ENCODE peak calls at places on chromosomes 6 and 20, in eight cellular contexts. F is tibial nerve, D is GM12878, U is cardiac muscle cell, B is OCI-LY7, L is Karpas-422, H is tibial artery, S is breast epithelium. J is an unnamed sample. For H3K4me1, the result is how much of the 10 kb centered on the place peaks cover.

GRCh38 chr6:148952147-148953041 is 205.6 kb downstream of the UST start:
- DNase-seq in H (no peak), B (no peak), U (peak), D (no peak), F (no peak), S (no peak), L (no peak), J (no peak)

GRCh38 chr6:27651371-27651732 is 178.4 kb upstream of the ZNF184 start:
- DNase-seq in H (no peak), S (no peak), L (no peak), U (no peak), F (no peak), D (no peak), B (no peak), J (no peak)

GRCh38 chr6:26022166-26022510 is 59.5 kb downstream of the TRIM38 start:
- DNase-seq in S (peak), L (peak), U (peak), D (peak), B (peak), H (peak), F (no peak), J (peak)

GRCh38 chr20:17495826-17496225 is 35.4 kb downstream of the BFSP1 start:
- DNase-seq in B (no peak), L (no peak), U (no peak), D (no peak), F (no peak), S (no peak), H (no peak), J (no peak)

GRCh38 chr6:13194852-13195251 is 133.5 kb downstream of the TBC1D7 start:
- DNase-seq in L (peak), F (no peak), D (no peak), S (no peak), U (peak), B (peak), H (peak), J (peak)

GRCh38 chr6:41228616-41229015 is 467 bp downstream of the TREML4 start:
- DNase-seq in S (no peak), L (peak), U (peak), F (no peak), D (no peak), H (no peak), B (no peak), J (no peak)

GRCh38 chr6:127992144-127992543 is 91.3 kb upstream of the THEMIS start:
- DNase-seq in F (no peak), S (no peak), H (no peak), B (no peak), L (no peak), U (no peak), D (no peak), J (no peak)

GRCh38 chr20:5070570-5070969 is 49.2 kb downstream of the PCNA start:
- DNase-seq in D (no peak), H (no peak), U (no peak), S (no peak), L (no peak), F (no peak), B (no peak), J (no peak)

GRCh38 chr6:154874684-154875594 is 120.2 kb upstream of the TIAM2 start:
- DNase-seq in S (no peak), H (no peak), B (no peak), D (no peak), U (no peak), F (no peak), L (peak), J (no peak)

GRCh38 chr20:43564993-43565757 is 6.3 kb downstream of the SGK2 start:
- DNase-seq in F (no peak), B (no peak), H (no peak), L (no peak), S (no peak), D (no peak), U (no peak), J (no peak)

GRCh38 chr6:137763861-137764260 is 103.2 kb upstream of the TNFAIP3 start:
- DNase-seq in F (no peak), U (no peak), B (no peak), L (no peak), H (no peak), D (no peak), S (no peak), J (no peak)

GRCh38 chr6:113774122-113774835 is 82.9 kb upstream of the MARCKS start:
- DNase-seq in D (no peak), L (peak), H (no peak), F (no peak), S (no peak), B (no peak), U (peak), J (no peak)

GRCh38 chr20:19962958-19963357 is 54.2 kb upstream of the NAA20 start:
- DNase-seq in F (no peak), L (no peak), S (no peak), D (no peak), B (no peak), H (no peak), U (no peak), J (no peak)

GRCh38 chr6:42007753-42008528 is 42.4 kb upstream of the TAF8 start:
- DNase-seq in B (peak), F (no peak), D (no peak), L (peak), U (no peak), S (no peak), H (no peak), J (no peak)

GRCh38 chr20:1264727-1265126 is 1.4 kb upstream of the SNPH start:
- DNase-seq in H (no peak), U (no peak), S (no peak), B (no peak), D (no peak), F (no peak), L (no peak), J (no peak)

GRCh38 chr6:11436508-11437096 is 100.9 kb upstream of the TMEM170B start:
- DNase-seq in F (no peak), B (no peak), L (no peak), H (no peak), D (no peak), U (no peak), S (no peak), J (no peak)

GRCh38 chr20:58511364-58511763 is 3.8 kb downstream of the APCDD1L start:
- DNase-seq in B (no peak), H (no peak), L (no peak), U (peak), S (no peak), D (no peak), F (no peak), J (no peak)

GRCh38 chr6:150813993-150814359 is 51.5 kb upstream of the MTHFD1L start:
- DNase-seq in H (no peak), F (no peak), B (no peak), L (no peak), S (no peak), U (no peak), D (peak), J (no peak)

GRCh38 chr6:146545608-146546007 is 2.0 kb downstream of the RAB32 start:
- DNase-seq in H (no peak), S (no peak), F (no peak), U (peak), B (no peak), D (no peak), L (no peak), J (no peak)

GRCh38 chr6:3433005-3433404 is 23.8 kb downstream of the SLC22A23 start:
- DNase-seq in S (no peak), D (no peak), F (no peak), L (no peak), H (no peak), B (peak), U (no peak), J (no peak)

GRCh38 chr6:105818505-105818904 is 267.6 kb upstream of the PRDM1 start:
- DNase-seq in L (no peak), U (no peak), H (no peak), F (no peak), B (no peak), D (no peak), S (no peak), J (no peak)

GRCh38 chr6:100447900-100448700 is 16.6 kb downstream of the SIM1 start:
- DNase-seq in H (no peak), U (no peak), B (no peak), D (no peak), F (no peak), S (no peak), L (no peak), J (no peak)

GRCh38 chr20:60249436-60249835 is 291.2 kb downstream of the CDH26 start:
- DNase-seq in U (peak), L (no peak), D (no peak), H (no peak), B (no peak), F (no peak), S (peak), J (no peak)

GRCh38 chr6:36360241-36361054 is 23.8 kb upstream of the BNIP5 start:
- DNase-seq in F (peak), H (peak), B (peak), S (peak), L (peak), D (no peak), U (peak), J (peak)

GRCh38 chr20:25372584-25373336 is 17.9 kb downstream of the ABHD12 start:
- DNase-seq in S (no peak), D (no peak), H (no peak), B (no peak), F (no peak), U (peak), L (no peak), J (no peak)

GRCh38 chr6:33073431-33073871 is at the start of gene HLA-DPA1:
- DNase-seq in B (peak), D (peak), S (no peak), U (peak), F (no peak), H (peak), L (peak), J (peak)

GRCh38 chr6:26216886-26217713 is 129.9 kb downstream of the HFE start:
- DNase-seq in U (peak), H (peak), F (peak), B (peak), L (peak), S (peak), D (no peak), J (peak)

GRCh38 chr6:55772730-55773129 is 102.7 kb downstream of the BMP5 start:
- DNase-seq in L (no peak), B (no peak), D (no peak), H (no peak), F (no peak), U (no peak), S (no peak), J (no peak)

GRCh38 chr6:134363323-134364039 is 45.6 kb upstream of the SGK1 start:
- DNase-seq in U (no peak), H (no peak), S (no peak), D (no peak), L (no peak), B (no peak), F (no peak), J (no peak)

GRCh38 chr6:118783931-118784528 is 109.9 kb upstream of the ASF1A start:
- DNase-seq in L (no peak), D (no peak), H (no peak), B (no peak), S (no peak), F (no peak), U (peak), J (no peak)

GRCh38 chr6:99362644-99363268 is 13.3 kb upstream of the FAXC start:
- DNase-seq in L (no peak), B (no peak), S (no peak), F (no peak), U (no peak), H (no peak), D (no peak), J (no peak)

GRCh38 chr6:5851261-5851757 is 155.4 kb downstream of the NRN1 start:
- DNase-seq in D (no peak), S (no peak), H (no peak), B (no peak), L (peak), F (no peak), U (peak), J (no peak)

GRCh38 chr6:79635179-79635578 is 4.0 kb downstream of the SH3BGRL2 start:
- DNase-seq in U (peak), F (no peak), B (no peak), L (no peak), H (no peak), D (no peak), S (no peak), J (no peak)

DNA sequence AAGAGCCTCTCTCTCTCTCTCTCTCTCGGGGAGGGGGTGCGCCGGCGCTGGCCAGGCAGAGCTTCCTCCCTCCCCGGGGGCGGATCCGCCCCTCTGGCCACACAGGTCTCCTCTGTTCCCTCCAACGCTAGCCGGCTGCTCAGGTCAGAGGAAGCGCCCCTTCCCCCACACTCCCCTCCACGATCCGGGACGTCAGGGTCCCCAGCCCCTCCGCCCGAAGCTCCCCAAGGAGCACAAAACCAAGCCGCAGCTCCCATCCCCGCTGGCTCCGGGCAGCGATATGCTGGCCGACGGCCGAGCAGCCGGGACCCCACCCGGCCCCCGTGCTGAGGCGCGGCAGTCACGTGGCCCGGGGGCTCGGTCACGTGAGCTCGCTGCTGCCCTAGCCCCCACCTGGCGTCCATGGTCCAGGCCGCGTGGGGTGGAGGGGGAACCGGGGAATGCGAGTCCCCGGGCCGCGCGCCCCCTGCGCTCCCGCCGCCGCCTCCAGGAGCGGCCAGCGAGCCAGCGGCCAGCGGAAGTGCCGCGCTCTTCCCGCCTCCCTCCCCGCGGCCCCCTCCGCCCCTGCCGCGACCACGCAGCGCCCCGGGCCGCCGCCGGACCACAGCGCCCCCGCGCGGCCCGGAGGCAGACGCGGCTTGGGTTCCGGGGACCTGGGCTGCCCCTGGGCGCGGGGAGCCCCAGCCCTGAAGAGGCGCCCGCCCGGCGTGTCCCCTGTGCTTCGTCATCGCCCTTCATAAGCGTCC is at the start of gene SLC35B2:
- DNase-seq in U (peak), L (peak), B (peak), D (no peak), S (peak), H (peak), F (peak), J (no peak)
- H3K27ac ChIP-seq in U (peak), L (peak), B (peak), D (peak), S (peak), H (peak), F (peak), J (peak)

GRCh38 chr6:34676140-34676539 is 20.4 kb downstream of the ILRUN start:
- DNase-seq in S (no peak), D (no peak), U (no peak), L (no peak), F (no peak), B (no peak), H (no peak), J (no peak)
- H3K4me1 ChIP-seq in S (under half), D (under half), U (under half), L (half or more), F (under half), B (half or more), H (under half), J (under half)

GRCh38 chr6:168318090-168318489 is 1.5 kb downstream of the DACT2 start:
- DNase-seq in B (no peak), S (no peak), D (no peak), U (no peak), F (no peak), L (no peak), H (no peak), J (no peak)
- H3K27ac ChIP-seq in B (no peak), S (no peak), D (no peak), U (no peak), F (no peak), L (no peak), H (no peak), J (no peak)

DNA sequence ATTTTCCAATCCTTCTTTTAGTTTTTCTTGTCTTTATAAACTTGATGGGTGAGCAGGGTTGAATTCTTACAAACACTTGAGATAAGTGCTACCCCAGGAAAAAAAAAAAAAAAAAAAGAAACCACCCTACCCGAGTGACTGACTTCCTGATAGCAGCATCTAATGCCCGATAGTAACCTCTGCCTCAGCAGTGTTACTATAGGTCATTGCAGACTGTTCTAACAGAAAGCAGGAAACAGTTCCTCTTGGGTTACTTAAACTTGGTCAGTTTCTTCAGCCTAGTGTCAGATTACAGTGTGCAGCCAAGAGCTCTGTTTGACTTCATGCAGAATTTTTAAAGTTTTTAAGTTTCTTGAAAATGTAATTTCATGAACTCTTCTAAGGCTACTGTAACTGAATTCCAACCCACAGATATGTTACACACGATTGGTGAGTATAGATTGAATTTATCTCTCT is 2.1 kb downstream of the MYLIP start:
- DNase-seq in S (peak), H (peak), F (no peak), B (peak), U (peak), D (peak), L (peak), J (no peak)
- H3K4me1 ChIP-seq in S (under half), H (under half), F (under half), B (under half), U (under half), D (under half), L (half or more), J (under half)

DNA sequence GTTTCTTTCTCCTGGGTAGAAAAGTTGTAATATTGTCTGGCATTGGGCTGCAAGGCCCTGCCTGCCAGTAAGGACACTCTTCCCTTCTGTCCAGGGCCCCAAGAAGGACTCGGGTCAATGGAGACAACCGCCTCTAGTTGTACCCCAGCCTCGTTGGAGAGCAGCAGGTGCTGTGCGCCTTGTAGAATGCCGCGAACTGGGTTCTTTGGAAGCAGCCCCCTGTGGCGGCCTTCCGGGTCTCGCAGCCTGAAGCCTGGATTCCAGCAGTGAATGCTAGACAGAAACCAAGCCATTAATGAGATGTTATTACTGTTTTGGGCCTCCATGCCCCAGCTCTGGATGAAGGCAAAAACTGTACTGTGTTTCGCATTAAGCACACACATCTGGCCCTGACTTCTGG is 37.0 kb downstream of the PLCG1 start:
- DNase-seq in L (no peak), F (no peak), U (no peak), D (no peak), S (no peak), B (no peak), H (peak), J (peak)
- H3K27ac ChIP-seq in L (no peak), F (peak), U (no peak), D (no peak), S (peak), B (no peak), H (peak), J (peak)

GRCh38 chr20:63951398-63952209 is 4.6 kb downstream of the UCKL1 start:
- DNase-seq in U (no peak), L (no peak), F (no peak), D (no peak), B (no peak), H (no peak), S (no peak), J (no peak)
- H3K4me1 ChIP-seq in U (under half), L (half or more), F (under half), D (under half), B (under half), H (half or more), S (under half), J (under half)

DNA sequence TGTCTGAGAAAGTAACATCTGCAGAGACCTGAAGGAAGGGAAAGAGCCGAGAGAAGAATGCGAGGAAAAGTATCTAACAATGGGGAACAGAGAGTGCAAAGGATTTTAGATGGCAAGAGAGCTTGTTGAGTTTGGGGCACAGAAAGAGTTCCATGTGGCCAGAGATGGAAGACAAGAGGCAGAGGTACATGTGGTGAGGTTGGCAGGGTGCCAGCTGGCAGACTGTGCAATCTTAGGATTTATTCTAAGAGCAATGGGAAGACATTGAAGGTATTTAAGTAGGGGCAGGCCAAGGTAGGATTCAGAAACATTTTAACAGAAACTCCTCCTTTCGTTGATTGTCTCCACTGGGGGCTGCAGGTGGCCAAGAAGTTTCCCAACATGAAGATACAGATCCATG is 20.4 kb upstream of the LBP start:
- DNase-seq in S (no peak), B (no peak), D (no peak), H (no peak), L (no peak), U (no peak), F (no peak), J (no peak)
- H3K27ac ChIP-seq in S (no peak), B (no peak), D (no peak), H (no peak), L (no peak), U (no peak), F (no peak), J (no peak)